ENCODE peak calls at places on chromosomes 7 and 10, in six cellular contexts. One of them, this sample, is unnamed. For H3K27me3, the result is how much of the 10 kb centered on the place peaks cover.

GRCh38 chr10:31721166-31721565 is 207.5 kb downstream of the ARHGAP12 start:
- DNase-seq in astrocyte: no peak
- DNase-seq in heart left ventricle: no peak
- DNase-seq in cardiac muscle cell: no peak
- DNase-seq in neural progenitor cell: no peak
- DNase-seq in gastrocnemius medialis: no peak
- DNase-seq in this sample: no peak

GRCh38 chr10:3325954-3326353 is 153.4 kb upstream of the PITRM1 start:
- DNase-seq in astrocyte: no peak
- DNase-seq in neural progenitor cell: no peak
- DNase-seq in cardiac muscle cell: no peak
- DNase-seq in gastrocnemius medialis: no peak
- DNase-seq in heart left ventricle: no peak
- DNase-seq in this sample: no peak

GRCh38 chr7:84841809-84842208 is 345.0 kb downstream of the SEMA3D start:
- DNase-seq in gastrocnemius medialis: no peak
- DNase-seq in neural progenitor cell: no peak
- DNase-seq in cardiac muscle cell: no peak
- DNase-seq in astrocyte: peak
- DNase-seq in heart left ventricle: no peak
- DNase-seq in this sample: no peak

GRCh38 chr7:20172736-20173334 is 44.3 kb downstream of the MACC1 start:
- DNase-seq in neural progenitor cell: peak
- DNase-seq in heart left ventricle: no peak
- DNase-seq in gastrocnemius medialis: no peak
- DNase-seq in cardiac muscle cell: peak
- DNase-seq in astrocyte: peak
- DNase-seq in this sample: peak

GRCh38 chr7:147611402-147611801 is 979.2 kb upstream of the C7orf33 start:
- DNase-seq in heart left ventricle: no peak
- DNase-seq in gastrocnemius medialis: no peak
- DNase-seq in cardiac muscle cell: no peak
- DNase-seq in astrocyte: no peak
- DNase-seq in neural progenitor cell: no peak
- DNase-seq in this sample: no peak

GRCh38 chr10:129929343-129930297 is 34.5 kb downstream of the EBF3 start:
- DNase-seq in cardiac muscle cell: no peak
- DNase-seq in heart left ventricle: no peak
- DNase-seq in gastrocnemius medialis: no peak
- DNase-seq in neural progenitor cell: peak
- DNase-seq in astrocyte: no peak
- DNase-seq in this sample: no peak

GRCh38 chr10:24307173-24307572 is 98.2 kb downstream of the KIAA1217 start:
- DNase-seq in gastrocnemius medialis: no peak
- DNase-seq in astrocyte: peak
- DNase-seq in heart left ventricle: no peak
- DNase-seq in neural progenitor cell: no peak
- DNase-seq in cardiac muscle cell: peak
- DNase-seq in this sample: no peak

GRCh38 chr7:51055039-51055840 is 261.4 kb downstream of the COBL start:
- DNase-seq in heart left ventricle: no peak
- DNase-seq in cardiac muscle cell: no peak
- DNase-seq in neural progenitor cell: no peak
- DNase-seq in gastrocnemius medialis: no peak
- DNase-seq in astrocyte: no peak
- DNase-seq in this sample: no peak

GRCh38 chr7:8765374-8765773 is 332.0 kb downstream of the NXPH1 start:
- DNase-seq in cardiac muscle cell: no peak
- DNase-seq in gastrocnemius medialis: no peak
- DNase-seq in astrocyte: no peak
- DNase-seq in neural progenitor cell: no peak
- DNase-seq in heart left ventricle: no peak
- DNase-seq in this sample: no peak

GRCh38 chr7:152663101-152663740 is 12.7 kb downstream of the XRCC2 start:
- DNase-seq in gastrocnemius medialis: no peak
- DNase-seq in heart left ventricle: no peak
- DNase-seq in neural progenitor cell: no peak
- DNase-seq in cardiac muscle cell: peak
- DNase-seq in astrocyte: no peak
- DNase-seq in this sample: no peak

GRCh38 chr10:121540773-121541395 is 57.4 kb downstream of the FGFR2 start:
- DNase-seq in cardiac muscle cell: no peak
- DNase-seq in gastrocnemius medialis: no peak
- DNase-seq in astrocyte: no peak
- DNase-seq in neural progenitor cell: no peak
- DNase-seq in heart left ventricle: no peak
- DNase-seq in this sample: no peak

GRCh38 chr7:19117081-19117869 is at the start of gene TWIST1:
- DNase-seq in neural progenitor cell: peak
- DNase-seq in heart left ventricle: peak
- DNase-seq in astrocyte: peak
- DNase-seq in cardiac muscle cell: peak
- DNase-seq in gastrocnemius medialis: no peak
- DNase-seq in this sample: no peak

GRCh38 chr7:42156541-42156865 is 80.5 kb downstream of the GLI3 start:
- DNase-seq in cardiac muscle cell: no peak
- DNase-seq in heart left ventricle: no peak
- DNase-seq in neural progenitor cell: no peak
- DNase-seq in gastrocnemius medialis: no peak
- DNase-seq in astrocyte: no peak
- DNase-seq in this sample: no peak

GRCh38 chr7:42154168-42154567 is 82.8 kb downstream of the GLI3 start:
- DNase-seq in cardiac muscle cell: no peak
- DNase-seq in heart left ventricle: no peak
- DNase-seq in astrocyte: no peak
- DNase-seq in neural progenitor cell: no peak
- DNase-seq in gastrocnemius medialis: no peak
- DNase-seq in this sample: no peak

GRCh38 chr7:42151309-42151708 is 85.7 kb downstream of the GLI3 start:
- DNase-seq in heart left ventricle: no peak
- DNase-seq in gastrocnemius medialis: no peak
- DNase-seq in cardiac muscle cell: peak
- DNase-seq in neural progenitor cell: no peak
- DNase-seq in astrocyte: peak
- DNase-seq in this sample: no peak

GRCh38 chr7:42155836-42156540 is 81.0 kb downstream of the GLI3 start:
- DNase-seq in heart left ventricle: no peak
- DNase-seq in cardiac muscle cell: peak
- DNase-seq in gastrocnemius medialis: no peak
- DNase-seq in neural progenitor cell: no peak
- DNase-seq in astrocyte: peak
- DNase-seq in this sample: no peak

GRCh38 chr7:42152353-42153205 is 84.4 kb downstream of the GLI3 start:
- DNase-seq in heart left ventricle: no peak
- DNase-seq in cardiac muscle cell: no peak
- DNase-seq in gastrocnemius medialis: no peak
- DNase-seq in neural progenitor cell: peak
- DNase-seq in astrocyte: no peak
- DNase-seq in this sample: no peak
- H3K27me3 ChIP-seq in heart left ventricle: under half
- H3K27me3 ChIP-seq in cardiac muscle cell: under half
- H3K27me3 ChIP-seq in gastrocnemius medialis: under half
- H3K27me3 ChIP-seq in neural progenitor cell: under half
- H3K27me3 ChIP-seq in astrocyte: under half
- H3K27me3 ChIP-seq in this sample: under half

DNA sequence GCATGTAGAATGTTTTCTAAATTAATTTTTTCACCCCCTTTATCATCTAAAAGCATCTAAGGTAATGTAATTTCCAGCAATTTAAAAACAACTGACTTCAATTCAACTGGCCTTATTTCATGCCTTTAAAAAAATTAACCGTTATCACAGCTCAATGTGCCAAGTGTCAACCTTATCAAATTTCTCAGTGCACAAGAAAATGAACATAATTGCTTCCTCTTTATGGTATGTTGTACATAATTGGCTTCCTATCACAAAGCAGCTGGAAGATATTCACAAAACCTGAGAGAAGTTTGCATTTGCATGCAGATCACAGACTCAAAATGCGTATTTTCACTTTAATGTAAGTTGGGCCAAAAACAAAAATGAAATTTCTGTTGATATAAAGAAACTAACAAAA is 966.4 kb downstream of the GRM8 start:
- DNase-seq in cardiac muscle cell: no peak
- DNase-seq in astrocyte: no peak
- DNase-seq in heart left ventricle: no peak
- DNase-seq in gastrocnemius medialis: no peak
- DNase-seq in neural progenitor cell: no peak
- DNase-seq in this sample: no peak
- H3K27me3 ChIP-seq in cardiac muscle cell: under half
- H3K27me3 ChIP-seq in astrocyte: under half
- H3K27me3 ChIP-seq in heart left ventricle: under half
- H3K27me3 ChIP-seq in gastrocnemius medialis: under half
- H3K27me3 ChIP-seq in neural progenitor cell: under half
- H3K27me3 ChIP-seq in this sample: under half

GRCh38 chr7:109996411-109996810 is 1094.5 kb upstream of the LRRN3 start:
- DNase-seq in neural progenitor cell: no peak
- DNase-seq in cardiac muscle cell: no peak
- DNase-seq in gastrocnemius medialis: no peak
- DNase-seq in heart left ventricle: no peak
- DNase-seq in astrocyte: no peak
- DNase-seq in this sample: no peak
- H3K27me3 ChIP-seq in neural progenitor cell: under half
- H3K27me3 ChIP-seq in cardiac muscle cell: under half
- H3K27me3 ChIP-seq in gastrocnemius medialis: under half
- H3K27me3 ChIP-seq in heart left ventricle: under half
- H3K27me3 ChIP-seq in astrocyte: under half
- H3K27me3 ChIP-seq in this sample: under half

GRCh38 chr10:29253096-29254029 is 35.5 kb upstream of the LYZL1 start:
- DNase-seq in heart left ventricle: no peak
- DNase-seq in cardiac muscle cell: no peak
- DNase-seq in neural progenitor cell: no peak
- DNase-seq in gastrocnemius medialis: peak
- DNase-seq in astrocyte: no peak
- DNase-seq in this sample: no peak
- H3K27me3 ChIP-seq in heart left ventricle: under half
- H3K27me3 ChIP-seq in cardiac muscle cell: under half
- H3K27me3 ChIP-seq in neural progenitor cell: under half
- H3K27me3 ChIP-seq in gastrocnemius medialis: under half
- H3K27me3 ChIP-seq in astrocyte: under half
- H3K27me3 ChIP-seq in this sample: under half

GRCh38 chr7:149863500-149863899 is 10.3 kb upstream of the ATP6V0E2 start:
- DNase-seq in heart left ventricle: no peak
- DNase-seq in gastrocnemius medialis: no peak
- DNase-seq in astrocyte: no peak
- DNase-seq in neural progenitor cell: no peak
- DNase-seq in cardiac muscle cell: no peak
- DNase-seq in this sample: no peak

GRCh38 chr7:149862156-149862555 is 11.6 kb upstream of the ATP6V0E2 start:
- DNase-seq in cardiac muscle cell: no peak
- DNase-seq in astrocyte: no peak
- DNase-seq in heart left ventricle: no peak
- DNase-seq in gastrocnemius medialis: no peak
- DNase-seq in neural progenitor cell: no peak
- DNase-seq in this sample: no peak

GRCh38 chr7:149860821-149861727 is 12.7 kb upstream of the ATP6V0E2 start:
- DNase-seq in gastrocnemius medialis: no peak
- DNase-seq in neural progenitor cell: peak
- DNase-seq in heart left ventricle: no peak
- DNase-seq in cardiac muscle cell: no peak
- DNase-seq in astrocyte: no peak
- DNase-seq in this sample: no peak

GRCh38 chr7:149859881-149860280 is 13.9 kb upstream of the ATP6V0E2 start:
- DNase-seq in gastrocnemius medialis: no peak
- DNase-seq in astrocyte: no peak
- DNase-seq in neural progenitor cell: no peak
- DNase-seq in heart left ventricle: no peak
- DNase-seq in cardiac muscle cell: no peak
- DNase-seq in this sample: no peak

DNA sequence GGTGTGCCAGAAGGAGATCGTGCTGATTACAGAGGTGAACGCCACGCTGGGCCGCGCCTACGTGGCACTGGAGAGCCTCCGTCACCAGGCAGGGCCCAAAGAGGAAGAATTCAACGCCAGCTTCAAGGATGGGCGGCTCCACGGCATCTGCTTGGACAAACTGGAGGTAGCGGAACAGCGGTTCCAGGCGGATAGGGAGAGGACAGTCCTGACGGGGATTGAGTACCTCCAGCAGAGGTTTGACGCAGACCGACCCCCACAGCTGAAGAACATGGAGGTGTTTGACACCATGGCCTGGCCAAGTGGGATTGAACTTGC is 12.1 kb upstream of the ATP6V0E2 start:
- DNase-seq in gastrocnemius medialis: no peak
- DNase-seq in neural progenitor cell: no peak
- DNase-seq in cardiac muscle cell: no peak
- DNase-seq in heart left ventricle: no peak
- DNase-seq in astrocyte: no peak
- DNase-seq in this sample: no peak
- H3K27me3 ChIP-seq in gastrocnemius medialis: under half
- H3K27me3 ChIP-seq in neural progenitor cell: under half
- H3K27me3 ChIP-seq in cardiac muscle cell: under half
- H3K27me3 ChIP-seq in heart left ventricle: under half
- H3K27me3 ChIP-seq in astrocyte: under half
- H3K27me3 ChIP-seq in this sample: under half